ENCODE peak calls at places on chromosome 21, in seven cellular contexts. Z, Q, K, T, L, U and B are unnamed samples.

GRCh38 chr21:42424848-42425602 is 21.3 kb downstream of the UBASH3A start:
- DNase-seq in U (no peak), L (no peak), K (no peak), T (peak), Q (no peak), Z (no peak), B (no peak)

GRCh38 chr21:16082038-16082816 is 352.4 kb downstream of the USP25 start:
- DNase-seq in Z (no peak), T (no peak), U (no peak), K (no peak), Q (no peak), L (no peak), B (no peak)

GRCh38 chr21:25385912-25386474 is 221.3 kb downstream of the MRPL39 start:
- DNase-seq in Z (peak), T (no peak), U (peak), L (peak), K (no peak), Q (peak), B (no peak)

GRCh38 chr21:34771512-34772028 is 102.8 kb downstream of the CLIC6 start:
- DNase-seq in U (no peak), Q (no peak), T (no peak), L (no peak), K (no peak), Z (no peak), B (no peak)

GRCh38 chr21:37168666-37169065 is 95.6 kb downstream of the TTC3 start:
- DNase-seq in K (no peak), Q (no peak), Z (no peak), T (no peak), L (no peak), U (no peak), B (no peak)

GRCh38 chr21:45378258-45378966 is 26.6 kb upstream of the COL18A1 start:
- DNase-seq in Q (peak), K (no peak), Z (no peak), T (no peak), U (no peak), L (peak), B (peak)

GRCh38 chr21:44349416-44349846 is 4.0 kb upstream of the TRPM2 start:
- DNase-seq in K (no peak), Q (no peak), Z (no peak), T (no peak), L (no peak), U (no peak), B (peak)

GRCh38 chr21:39538453-39539042 is 74.2 kb upstream of the B3GALT5 start:
- DNase-seq in T (no peak), U (peak), Z (no peak), L (no peak), K (no peak), Q (no peak), B (no peak)

GRCh38 chr21:45318556-45319341 is 31.1 kb upstream of the POFUT2 start:
- DNase-seq in L (peak), Z (no peak), Q (no peak), T (no peak), U (no peak), K (no peak), B (peak)

GRCh38 chr21:31893841-31894240 is 21.0 kb downstream of the HUNK start:
- DNase-seq in L (no peak), U (no peak), Z (no peak), Q (no peak), K (no peak), T (no peak), B (no peak)